ENCODE peak calls at places on chromosomes 13 and 19, in five cellular contexts. O is mucosa of gallbladder, U is endothelial cell, J is activated T-helper 1 cell treated with Interleukin-2 at 50 U/mL for 16 hours, T is OCI-LY7. N is an unnamed sample.

GRCh38 chr19:4713384-4713951 is 10.2 kb downstream of the DPP9 start:
- DNase-seq in T (no peak), J (no peak), U (no peak), O (peak), N (peak)

GRCh38 chr13:98512774-98513327 is 64.1 kb downstream of the STK24 start:
- DNase-seq in U (no peak), J (no peak), O (no peak), T (no peak), N (no peak)

GRCh38 chr13:111114362-111115050 is 604 bp upstream of the ARHGEF7 start:
- DNase-seq in T (no peak), J (no peak), U (peak), O (peak), N (no peak)

GRCh38 chr19:44905437-44906160 is at the start of gene APOE:
- DNase-seq in U (peak), J (no peak), T (no peak), O (no peak), N (no peak)

GRCh38 chr13:95784891-95785290 is 108.0 kb downstream of the DNAJC3 start:
- DNase-seq in J (no peak), O (no peak), T (no peak), U (no peak), N (no peak)

GRCh38 chr19:13012690-13013608 is 17.7 kb downstream of the NFIX start:
- DNase-seq in U (no peak), O (no peak), T (no peak), J (no peak), N (no peak)

GRCh38 chr13:46382224-46382623 is 4.8 kb downstream of the RUBCNL start:
- DNase-seq in O (no peak), U (no peak), T (peak), J (no peak), N (no peak)

GRCh38 chr13:113178070-113178895 is 19.8 kb downstream of the PROZ start:
- DNase-seq in T (no peak), U (no peak), O (no peak), J (no peak), N (no peak)

GRCh38 chr13:100544866-100545683 is 43.5 kb downstream of the GGACT start:
- DNase-seq in J (no peak), U (no peak), T (no peak), O (peak), N (no peak)

GRCh38 chr13:20141238-20142018 is 19.4 kb downstream of the GJA3 start:
- DNase-seq in T (no peak), O (no peak), U (no peak), J (no peak), N (no peak)

GRCh38 chr13:66353664-66354063 is 876.5 kb downstream of the PCDH9 start:
- DNase-seq in O (no peak), J (no peak), T (no peak), U (no peak), N (no peak)

GRCh38 chr13:50801087-50801931 is 42.2 kb downstream of the DLEU7 start:
- DNase-seq in U (peak), J (peak), T (peak), O (peak), N (peak)

GRCh38 chr13:64371045-64371444 is 2859.1 kb downstream of the PCDH9 start:
- DNase-seq in U (no peak), O (no peak), J (no peak), T (no peak), N (no peak)

GRCh38 chr19:12792048-12792852 is 964 bp downstream of the JUNB start:
- DNase-seq in T (peak), J (peak), U (peak), O (peak), N (no peak)

GRCh38 chr19:42253245-42254082 is 1.5 kb downstream of the ERF start:
- DNase-seq in O (peak), T (peak), U (peak), J (peak), N (no peak)

GRCh38 chr13:20230913-20231838 is 943 bp downstream of the GJB6 start:
- DNase-seq in J (no peak), T (no peak), O (no peak), U (no peak), N (no peak)

GRCh38 chr19:31962565-31962996 is 382.8 kb upstream of the ZNF507 start:
- DNase-seq in J (no peak), O (no peak), U (no peak), T (no peak), N (no peak)

GRCh38 chr19:13984186-13984585 is 21.9 kb downstream of the RFX1 start:
- DNase-seq in U (no peak), T (no peak), J (no peak), O (no peak), N (no peak)

GRCh38 chr19:46068345-46069258 is 27.8 kb upstream of the IGFL4 start:
- DNase-seq in J (no peak), U (no peak), O (no peak), T (no peak), N (peak)

GRCh38 chr19:39677931-39678889 is 22.5 kb downstream of the LGALS16 start:
- DNase-seq in O (peak), J (no peak), U (no peak), T (no peak), N (no peak)

GRCh38 chr19:54160182-54160811 is 776 bp upstream of the LENG1 start:
- DNase-seq in O (no peak), T (no peak), U (no peak), J (no peak), N (no peak)

GRCh38 chr13:31719214-31719613 is 20.1 kb upstream of the RXFP2 start:
- DNase-seq in O (no peak), U (no peak), T (no peak), J (no peak), N (no peak)

GRCh38 chr19:13983213-13983889 is 22.8 kb downstream of the RFX1 start:
- DNase-seq in J (peak), T (peak), O (no peak), U (no peak), N (no peak)

GRCh38 chr13:75480691-75481175 is 1.2 kb downstream of the TBC1D4 start:
- DNase-seq in U (peak), J (no peak), O (peak), T (peak), N (no peak)

GRCh38 chr13:43428545-43429287 is 358.1 kb downstream of the ENOX1 start:
- DNase-seq in O (no peak), U (no peak), J (no peak), T (no peak), N (no peak)

GRCh38 chr19:40224342-40225148 is 1.9 kb downstream of the CCNP start:
- DNase-seq in U (no peak), T (no peak), O (no peak), J (no peak), N (no peak)

N was measured in NCI-H460.